ENCODE peak calls at places on chromosomes 4 and X, in eight cellular contexts. R is Daoy, L is iris pigment epithelial cell, D is AG04450, M is hippocampal formation, P is OCI-LY7, Y is cerebellar cortex, G is Right ventricle myocardium superior. V is an unnamed sample.

GRCh38 chr4:140049924-140050681 is 103.9 kb downstream of the MAML3 start:
- DNase-seq in D (no peak), P (peak; percentile 22), G (no peak), R (peak; percentile 24), M (no peak), L (peak; percentile 60), Y (no peak), V (no peak)

GRCh38 chr4:156615066-156615514 is 356.5 kb downstream of the PDGFC start:
- DNase-seq in Y (no peak), L (peak; percentile 99), D (peak; percentile 82), R (peak; percentile 71), G (no peak), M (no peak), P (no peak), V (no peak)

GRCh38 chr4:24624381-24624780 is 40.0 kb upstream of the DHX15 start:
- DNase-seq in R (no peak), G (no peak), L (no peak), Y (no peak), D (no peak), P (no peak), M (no peak), V (no peak)

GRCh38 chr4:68951078-68951805 is at the start of gene UGT2A3:
- DNase-seq in L (no peak), P (no peak), M (no peak), G (no peak), D (no peak), R (no peak), Y (no peak), V (no peak)

GRCh38 chr4:42398448-42399355 is 1.4 kb downstream of the SHISA3 start:
- DNase-seq in G (no peak), M (no peak), D (no peak), R (peak; percentile 35), P (no peak), L (no peak), Y (no peak), V (no peak)

GRCh38 chr4:184942447-184943425 is 75.6 kb upstream of the HELT start:
- DNase-seq in L (peak; percentile 10), Y (no peak), G (no peak), M (no peak), D (no peak), P (no peak), R (no peak), V (no peak)

GRCh38 chr4:143514432-143514831 is 930 bp downstream of the SMARCA5 start:
- DNase-seq in D (no peak), L (peak; percentile 66), G (peak; percentile 62), M (peak; percentile 29), Y (peak; percentile 42), R (peak; percentile 11), P (peak; percentile 28), V (peak; percentile 34)

GRCh38 chrX:1658083-1658463 is 43.2 kb downstream of the ASMT start:
- DNase-seq in G (no peak), D (no peak), P (no peak), M (no peak), R (peak; percentile 4), L (no peak), Y (no peak), V (no peak)

GRCh38 chr4:188190461-188190860 is 51.2 kb downstream of the TRIML1 start:
- DNase-seq in G (no peak), M (no peak), Y (no peak), P (no peak), L (no peak), D (no peak), R (no peak), V (no peak)

GRCh38 chr4:139028191-139028661 is 12.6 kb downstream of the NOCT start:
- DNase-seq in D (no peak), G (peak; percentile 81), P (no peak), M (peak; percentile 48), Y (no peak), L (no peak), R (no peak), V (no peak)

GRCh38 chr4:182454440-182455013 is 211.3 kb downstream of the TENM3 start:
- DNase-seq in D (no peak), R (no peak), G (no peak), Y (no peak), L (peak; percentile 48), P (no peak), M (no peak), V (no peak)

GRCh38 chrX:10160221-10160620 is 3.4 kb downstream of the CLCN4 start:
- DNase-seq in Y (peak; percentile 68), D (no peak), L (no peak), R (no peak), M (no peak), G (no peak), P (no peak), V (no peak)

GRCh38 chr4:186887211-186887785 is 163.6 kb upstream of the FAT1 start:
- DNase-seq in L (peak; percentile 15), P (no peak), D (no peak), M (no peak), G (no peak), Y (no peak), R (no peak), V (no peak)

V was measured in caudate nucleus.